ENCODE peak calls at places on chromosome 21, in seven cellular contexts. C is fibroblast of lung, Z is hepatocyte, E is neural progenitor cell, T is PC-3, D is H9, Q is MM.1S. B is an unnamed sample. For H4K20me1, the result is how much of the 10 kb centered on the place peaks cover.

GRCh38 chr21:37562920-37563640 is 196.5 kb downstream of the DYRK1A start:
- DNase-seq in C (no peak), E (no peak), Q (peak), Z (no peak), D (no peak), T (no peak), B (no peak)

GRCh38 chr21:42558846-42559245 is 45.2 kb downstream of the SLC37A1 start:
- DNase-seq in Z (no peak), E (no peak), T (no peak), D (no peak), C (no peak), Q (no peak), B (no peak)

GRCh38 chr21:42570841-42571387 is 57.3 kb downstream of the SLC37A1 start:
- DNase-seq in Q (no peak), D (no peak), C (no peak), E (peak), Z (no peak), T (peak), B (no peak)

GRCh38 chr21:41786521-41786987 is 19.7 kb upstream of the RIPK4 start:
- DNase-seq in D (no peak), E (no peak), Q (no peak), Z (peak), T (peak), C (no peak), B (peak)

GRCh38 chr21:15309721-15310120 is 244.9 kb upstream of the NRIP1 start:
- DNase-seq in Z (no peak), E (no peak), D (no peak), T (no peak), C (no peak), Q (no peak), B (no peak)

GRCh38 chr21:25639167-25639921 is at the start of gene JAM2:
- DNase-seq in T (no peak), D (peak), Z (peak), E (peak), C (peak), Q (peak), B (no peak)

GRCh38 chr21:15054089-15054488 is 10.7 kb downstream of the NRIP1 start:
- DNase-seq in Q (no peak), T (no peak), D (no peak), C (no peak), Z (no peak), E (no peak), B (no peak)

GRCh38 chr21:10521091-10521598 is at the start of gene TPTE:
- DNase-seq in Z (no peak), C (no peak), Q (no peak), T (no peak), D (no peak), E (no peak), B (no peak)

GRCh38 chr21:37763298-37763697 is 153.0 kb downstream of the KCNJ6 start:
- DNase-seq in Q (no peak), T (no peak), C (no peak), D (no peak), Z (no peak), E (no peak), B (no peak)

GRCh38 chr21:42579456-42580075 is 65.9 kb downstream of the SLC37A1 start:
- DNase-seq in Z (no peak), E (no peak), C (no peak), Q (no peak), D (no peak), T (no peak), B (no peak)

GRCh38 chr21:36909901-36910561 is 56.4 kb downstream of the HLCS start:
- DNase-seq in Z (peak), E (no peak), C (peak), D (no peak), T (peak), Q (no peak), B (peak)

GRCh38 chr21:28974531-28975227 is 18.0 kb downstream of the LTN1 start:
- DNase-seq in D (no peak), C (no peak), Z (no peak), Q (no peak), E (no peak), T (no peak), B (no peak)

GRCh38 chr21:23152130-23152529 is 2153.9 kb downstream of the NCAM2 start:
- DNase-seq in Q (no peak), T (no peak), D (no peak), C (no peak), E (no peak), Z (no peak), B (no peak)

GRCh38 chr21:25999935-26000582 is 170.5 kb downstream of the APP start:
- DNase-seq in Z (no peak), Q (no peak), D (no peak), T (no peak), E (peak), C (no peak), B (no peak)

GRCh38 chr21:21464691-21465090 is 466.5 kb downstream of the NCAM2 start:
- DNase-seq in Q (no peak), Z (no peak), C (no peak), T (no peak), D (no peak), E (no peak), B (no peak)

GRCh38 chr21:41043008-41043407 is 125.0 kb upstream of the BACE2 start:
- DNase-seq in D (no peak), E (no peak), C (no peak), Q (no peak), Z (no peak), T (peak), B (no peak)

GRCh38 chr21:30194701-30195299 is 21.1 kb downstream of the CLDN8 start:
- DNase-seq in E (peak), Z (peak), C (peak), T (peak), D (no peak), Q (peak), B (peak)

GRCh38 chr21:24050233-24050632 is 1557.0 kb downstream of the MRPL39 start:
- DNase-seq in T (no peak), C (no peak), Q (no peak), E (no peak), D (no peak), Z (no peak), B (no peak)

GRCh38 chr21:17529648-17530047 is 16.8 kb downstream of the CXADR start:
- DNase-seq in Q (no peak), C (no peak), D (no peak), T (no peak), Z (no peak), E (no peak), B (no peak)

GRCh38 chr21:17527711-17528110 is 14.9 kb downstream of the CXADR start:
- DNase-seq in Z (no peak), D (no peak), T (no peak), C (no peak), Q (no peak), E (no peak), B (no peak)

GRCh38 chr21:17526771-17527170 is 13.9 kb downstream of the CXADR start:
- DNase-seq in Z (no peak), D (no peak), E (no peak), Q (no peak), T (no peak), C (no peak), B (no peak)

GRCh38 chr21:17524635-17525034 is 11.8 kb downstream of the CXADR start:
- DNase-seq in D (no peak), E (no peak), T (no peak), Z (no peak), C (no peak), Q (no peak), B (no peak)

GRCh38 chr21:17527240-17527639 is 14.4 kb downstream of the CXADR start:
- DNase-seq in C (peak), Z (peak), Q (no peak), T (peak), E (no peak), D (no peak), B (no peak)
- H3K27ac ChIP-seq in C (no peak), Z (peak), Q (no peak), T (no peak), E (no peak), D (peak), B (no peak)

GRCh38 chr21:43935711-43936110 is 70.7 kb downstream of the AGPAT3 start:
- DNase-seq in Z (no peak), Q (no peak), D (no peak), C (no peak), T (no peak), E (no peak), B (no peak)

GRCh38 chr21:43933146-43933673 is 68.2 kb downstream of the AGPAT3 start:
- DNase-seq in Q (no peak), T (no peak), C (no peak), E (no peak), Z (no peak), D (no peak), B (no peak)

GRCh38 chr21:43933680-43934079 is 68.7 kb downstream of the AGPAT3 start:
- DNase-seq in D (no peak), Z (no peak), Q (no peak), E (no peak), T (no peak), C (no peak), B (no peak)

GRCh38 chr21:43934716-43935705 is 70.0 kb downstream of the AGPAT3 start:
- DNase-seq in D (no peak), C (no peak), Q (no peak), Z (no peak), T (no peak), E (no peak), B (no peak)

DNA sequence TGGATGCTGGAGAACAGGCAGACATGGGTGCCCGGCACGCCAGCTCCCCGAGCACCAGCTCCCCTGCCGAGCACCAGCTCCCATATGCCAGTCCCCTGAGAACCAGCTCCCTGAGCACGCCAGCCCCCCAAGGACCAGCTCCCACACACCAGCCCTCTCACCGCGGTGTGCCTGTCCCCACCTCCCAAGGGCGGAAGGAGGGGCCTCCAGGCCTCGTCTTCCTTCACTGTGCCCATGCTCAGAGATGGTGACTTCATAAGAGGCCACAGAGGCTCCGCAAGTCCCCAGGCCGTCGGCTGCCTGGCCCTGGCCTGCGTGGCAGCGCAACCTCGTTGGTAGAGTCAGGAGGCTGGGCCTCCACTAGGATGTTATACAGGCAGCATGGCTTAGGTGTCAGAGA is 69.1 kb downstream of the AGPAT3 start:
- DNase-seq in E (no peak), D (no peak), Z (no peak), C (no peak), T (no peak), Q (no peak), B (no peak)
- H4K20me1 ChIP-seq in E (under half), D (under half), Z (under half), C (under half), T (under half), Q (under half), B (under half)

DNA sequence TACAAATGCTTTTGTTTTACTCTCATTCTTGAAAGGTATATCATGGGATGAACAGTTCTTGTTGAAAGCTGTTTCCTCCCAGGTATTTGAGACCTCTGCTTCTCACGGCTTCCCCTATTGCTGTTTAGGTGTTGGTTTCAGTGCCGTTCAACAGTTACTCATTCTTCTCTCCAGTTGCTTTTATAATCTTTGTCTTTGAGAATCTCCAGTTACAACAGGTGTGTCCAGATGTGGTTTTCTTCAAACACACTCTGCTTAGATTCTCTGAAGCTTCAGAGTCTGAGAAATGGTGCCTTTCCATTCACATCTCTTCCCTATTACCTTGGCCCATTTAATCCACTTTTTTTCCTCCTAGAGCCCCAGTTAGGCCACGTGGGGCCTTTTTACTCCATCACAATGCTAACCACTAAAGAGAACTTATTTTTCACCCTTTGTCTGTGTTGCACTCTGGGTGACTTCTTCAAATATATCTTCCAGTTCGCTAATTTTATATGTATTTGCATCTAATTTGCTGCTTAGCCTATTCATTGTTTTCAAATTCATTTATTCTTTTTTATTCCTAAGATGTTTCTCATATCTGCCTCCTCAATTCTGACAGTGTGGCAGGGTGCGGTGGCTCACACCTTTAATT is 46.7 kb upstream of the SLC19A1 start:
- DNase-seq in D (no peak), Q (no peak), Z (no peak), T (no peak), C (no peak), E (no peak), B (no peak)
- TF ChIP-seq CTCF in D (no peak), Q (no peak), Z (no peak), T (no peak), C (no peak), E (no peak), B (no peak)

GRCh38 chr21:35408401-35408800 is 359.3 kb upstream of the RUNX1 start:
- DNase-seq in D (no peak), T (no peak), Q (no peak), E (peak), Z (no peak), C (peak), B (no peak)
- H3K27ac ChIP-seq in D (no peak), T (no peak), Q (no peak), E (no peak), Z (no peak), C (peak), B (no peak)

DNA sequence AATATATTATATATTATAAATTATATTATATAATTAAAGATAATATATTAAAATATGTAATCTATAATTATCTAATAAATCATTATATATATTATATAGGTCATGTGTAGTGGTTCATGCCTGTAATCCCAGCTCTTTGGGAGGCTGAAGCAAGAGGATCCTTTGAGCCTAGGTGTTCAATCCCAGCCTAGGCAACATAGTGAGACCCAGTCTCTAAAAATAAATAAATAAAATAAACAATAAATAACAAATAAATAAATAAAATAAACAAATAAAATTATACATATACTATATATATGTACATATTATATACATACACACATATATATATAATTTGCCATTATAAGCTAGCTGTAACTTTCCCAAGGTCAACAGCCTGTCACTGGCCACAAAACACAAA is 277.7 kb downstream of the SETD4 start:
- DNase-seq in D (no peak), E (no peak), Z (no peak), C (no peak), T (no peak), Q (no peak), B (no peak)
- H4K20me1 ChIP-seq in D (under half), E (under half), Z (under half), C (under half), T (under half), Q (under half), B (under half)

DNA sequence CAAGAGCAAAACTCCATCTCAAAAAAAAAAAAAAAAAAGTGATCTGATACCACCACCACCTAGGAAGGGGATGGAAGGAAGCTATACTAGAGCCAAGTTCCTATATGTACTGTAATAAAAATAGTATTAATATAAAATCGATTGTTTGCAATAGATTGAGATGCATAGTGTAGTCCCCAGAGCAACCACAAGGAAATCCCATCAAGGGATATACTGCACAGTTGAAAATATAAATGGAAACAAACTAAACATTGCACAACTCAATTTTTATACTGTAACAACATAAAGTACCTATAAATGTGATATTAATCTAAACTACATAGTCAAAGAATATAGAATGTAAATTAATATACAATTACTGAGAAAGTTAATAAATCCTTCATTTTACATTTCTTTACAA is 20.9 kb upstream of the PSMG1 start:
- DNase-seq in T (no peak), Q (no peak), Z (no peak), D (no peak), E (no peak), C (no peak), B (no peak)
- TF ChIP-seq CTCF in T (no peak), Q (peak), Z (no peak), D (peak), E (peak), C (no peak), B (no peak)

GRCh38 chr21:38945536-38946245 is 140.0 kb downstream of the ETS2 start:
- DNase-seq in Q (no peak), C (peak), E (peak), D (peak), Z (no peak), T (no peak), B (no peak)
- H3K27ac ChIP-seq in Q (no peak), C (no peak), E (peak), D (no peak), Z (no peak), T (no peak), B (no peak)

GRCh38 chr21:34596561-34597271 is 18.2 kb downstream of the RCAN1 start:
- DNase-seq in D (no peak), E (no peak), Z (peak), Q (no peak), T (no peak), C (no peak), B (no peak)

GRCh38 chr21:34593423-34593822 is 21.5 kb downstream of the RCAN1 start:
- DNase-seq in Q (no peak), E (no peak), Z (no peak), D (no peak), T (no peak), C (no peak), B (no peak)

GRCh38 chr21:34593954-34594531 is 20.9 kb downstream of the RCAN1 start:
- DNase-seq in T (no peak), C (peak), E (no peak), D (no peak), Z (no peak), Q (no peak), B (no peak)

GRCh38 chr21:34594566-34595234 is 20.2 kb downstream of the RCAN1 start:
- DNase-seq in Q (no peak), T (no peak), E (no peak), D (no peak), C (no peak), Z (no peak), B (no peak)

DNA sequence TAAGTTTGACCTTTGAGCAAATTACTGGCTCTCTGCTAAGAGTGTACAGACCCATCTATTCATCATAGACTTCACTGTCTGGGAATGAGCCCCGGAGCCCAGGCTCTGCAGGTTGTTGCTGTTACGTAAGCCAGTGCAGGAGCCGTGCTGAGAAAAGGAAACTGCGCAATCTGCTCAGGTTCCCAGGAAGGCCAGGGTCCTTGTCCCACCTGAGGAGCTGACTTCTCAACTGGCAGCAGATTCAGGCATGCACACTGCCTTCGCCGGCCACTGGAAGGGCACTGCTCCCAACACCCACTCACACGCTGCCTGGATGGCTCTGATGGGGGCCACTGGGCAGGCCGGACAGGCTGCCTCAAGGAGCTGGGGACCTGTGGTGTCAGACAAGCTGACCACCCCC is 19.5 kb downstream of the RCAN1 start:
- DNase-seq in Q (no peak), C (no peak), D (no peak), T (no peak), E (no peak), Z (peak), B (no peak)
- H4K20me1 ChIP-seq in Q (under half), C (under half), D (under half), T (under half), E (under half), Z (under half), B (under half)

DNA sequence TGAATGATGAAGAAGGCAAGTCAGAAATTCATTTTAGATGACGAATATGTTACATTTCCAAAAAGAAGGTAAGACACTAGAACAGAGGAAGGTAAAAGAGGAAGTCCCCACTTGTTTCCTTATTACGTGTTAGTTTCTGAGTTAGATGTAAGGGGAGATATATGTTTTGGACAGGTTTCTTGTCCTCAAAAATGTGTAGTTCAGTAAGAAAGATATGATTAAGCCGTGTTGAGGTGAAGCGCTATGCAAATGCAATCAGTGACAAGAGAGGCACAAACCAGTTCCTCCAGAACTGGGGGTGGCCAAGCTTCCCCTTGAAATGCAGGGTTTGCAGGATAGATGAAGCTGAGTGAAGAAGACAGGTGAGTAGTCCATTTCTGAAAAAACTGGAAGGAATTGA is 293.3 kb upstream of the RUNX1 start:
- DNase-seq in E (no peak), T (peak), D (no peak), Z (no peak), C (no peak), Q (no peak), B (no peak)
- TF ChIP-seq CTCF in E (no peak), T (no peak), D (no peak), Z (no peak), C (no peak), Q (no peak), B (no peak)

B was measured in keratinocyte.